ENCODE peak calls at places on chromosomes 6 and 20, in eight cellular contexts. L, H, Z, Y, P, R, N and D are unnamed samples.
A peak's percentile ranks its signal among the peaks of the same experiment; 100 is the strongest.

GRCh38 chr6:37218501-37218900 is 39.1 kb upstream of the TBC1D22B start:
- DNase-seq in L (no peak), H (no peak), Z (no peak), Y (no peak), P (no peak), R (no peak), N (no peak), D (no peak)

GRCh38 chr6:501891-502601 is 110.5 kb downstream of the IRF4 start:
- DNase-seq in L (no peak), H (no peak), Z (no peak), Y (no peak), P (no peak), R (no peak), N (no peak), D (no peak)

GRCh38 chr6:124459268-124459667 is 503.0 kb upstream of the RNF217 start:
- DNase-seq in L (no peak), H (no peak), Z (no peak), Y (no peak), P (no peak), R (no peak), N (no peak), D (no peak)

GRCh38 chr6:10555625-10556309 is 34.6 kb downstream of the GCNT2 start:
- DNase-seq in L (peak; percentile 60), H (no peak), Z (no peak), Y (no peak), P (peak; percentile 84), R (peak; percentile 35), N (peak; percentile 91), D (no peak)

GRCh38 chr6:11236915-11237314 is 4.4 kb upstream of the NEDD9 start:
- DNase-seq in L (no peak), H (no peak), Z (no peak), Y (no peak), P (no peak), R (no peak), N (no peak), D (no peak)

GRCh38 chr6:38349795-38350194 is 289.9 kb downstream of the BTBD9 start:
- DNase-seq in L (no peak), H (no peak), Z (no peak), Y (no peak), P (no peak), R (no peak), N (no peak), D (peak; percentile 45)

GRCh38 chr6:107114872-107115694 is at the start of gene BEND3:
- DNase-seq in L (peak; percentile 34), H (no peak), Z (peak; percentile 66), Y (peak; percentile 40), P (peak; percentile 63), R (peak; percentile 63), N (peak; percentile 85), D (no peak)

GRCh38 chr6:118892248-118893094 is 1.5 kb upstream of the ASF1A start:
- DNase-seq in L (no peak), H (no peak), Z (peak; percentile 45), Y (no peak), P (no peak), R (no peak), N (no peak), D (no peak)

GRCh38 chr20:47501117-47501482 is 587 bp upstream of the NCOA3 start:
- DNase-seq in L (no peak), H (no peak), Z (no peak), Y (no peak), P (no peak), R (no peak), N (no peak), D (no peak)

GRCh38 chr6:33828764-33829731 is 25.2 kb upstream of the MLN start:
- DNase-seq in L (no peak), H (no peak), Z (no peak), Y (no peak), P (peak; percentile 80), R (peak; percentile 61), N (no peak), D (no peak)

GRCh38 chr6:100460650-100461204 is 4.0 kb downstream of the SIM1 start:
- DNase-seq in L (peak; percentile 64), H (no peak), Z (no peak), Y (no peak), P (no peak), R (no peak), N (no peak), D (no peak)
- TF ChIP-seq CTCF in L (peak; percentile 80), H (no peak), Z (peak; percentile 64), Y (peak; percentile 64), P (no peak), R (no peak), N (no peak), D (peak; percentile 8)

DNA sequence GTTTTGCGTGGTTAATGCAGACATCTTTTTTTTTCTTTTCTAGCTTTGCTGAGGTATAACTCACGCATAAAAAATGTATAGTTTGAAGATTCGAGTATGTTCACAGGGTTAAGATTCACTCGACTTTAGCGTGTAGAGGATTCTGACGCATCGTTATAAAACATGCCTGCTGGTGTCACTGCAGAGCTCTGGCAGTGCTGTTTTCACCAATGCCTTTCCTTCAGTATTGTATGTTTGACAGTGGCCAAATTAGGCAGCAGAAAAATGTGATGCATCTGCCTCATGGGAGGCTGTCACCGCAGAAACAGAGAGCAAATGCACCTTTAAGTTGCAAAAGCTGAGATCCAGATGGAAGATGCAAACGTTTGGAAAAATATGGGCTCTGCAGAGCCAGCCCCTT is 18.0 kb upstream of the SIRPB2 start:
- DNase-seq in L (peak; percentile 25), H (no peak), Z (peak; percentile 22), Y (no peak), P (no peak), R (no peak), N (no peak), D (no peak)
- TF ChIP-seq CTCF in L (peak; percentile 22), H (no peak), Z (peak; percentile 66), Y (peak; percentile 27), P (no peak), R (no peak), N (no peak), D (peak; percentile 13)

DNA sequence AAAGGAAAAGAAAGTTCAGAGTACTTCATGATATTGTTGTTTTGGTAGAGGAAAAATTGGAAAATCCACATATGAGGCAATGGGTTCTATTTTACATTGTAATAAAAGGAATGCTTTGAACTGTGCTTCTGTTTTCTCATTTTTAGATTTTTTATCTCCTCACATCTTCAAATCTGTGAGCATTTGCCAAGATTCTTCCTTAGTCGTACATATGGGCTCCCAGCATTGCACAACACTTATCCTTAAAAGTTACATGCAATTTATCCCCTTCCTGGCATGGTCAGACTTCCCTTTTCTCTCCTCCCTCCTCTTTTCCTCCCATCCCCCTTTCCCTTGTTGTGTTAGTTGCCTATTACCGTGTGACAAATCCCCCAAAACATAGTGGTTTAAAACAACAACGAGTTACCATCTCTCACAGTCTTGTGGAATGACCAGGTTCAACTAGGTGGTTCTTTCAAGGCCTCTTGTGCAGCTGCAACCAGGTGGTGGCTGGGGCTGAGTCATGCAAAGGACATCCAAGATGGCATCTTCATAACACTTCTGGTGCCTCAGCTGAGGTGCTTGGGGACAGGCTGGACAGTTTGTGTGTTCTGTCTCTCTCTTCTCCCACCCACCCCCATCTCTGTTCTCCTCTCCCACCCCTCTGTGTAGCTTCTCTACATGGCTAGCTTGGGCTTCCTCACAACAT is 68.7 kb downstream of the TXNDC5 start:
- DNase-seq in L (no peak), H (no peak), Z (no peak), Y (no peak), P (no peak), R (no peak), N (no peak), D (no peak)
- TF ChIP-seq CTCF in L (no peak), H (no peak), Z (no peak), Y (no peak), P (no peak), R (no peak), N (no peak), D (no peak)

DNA sequence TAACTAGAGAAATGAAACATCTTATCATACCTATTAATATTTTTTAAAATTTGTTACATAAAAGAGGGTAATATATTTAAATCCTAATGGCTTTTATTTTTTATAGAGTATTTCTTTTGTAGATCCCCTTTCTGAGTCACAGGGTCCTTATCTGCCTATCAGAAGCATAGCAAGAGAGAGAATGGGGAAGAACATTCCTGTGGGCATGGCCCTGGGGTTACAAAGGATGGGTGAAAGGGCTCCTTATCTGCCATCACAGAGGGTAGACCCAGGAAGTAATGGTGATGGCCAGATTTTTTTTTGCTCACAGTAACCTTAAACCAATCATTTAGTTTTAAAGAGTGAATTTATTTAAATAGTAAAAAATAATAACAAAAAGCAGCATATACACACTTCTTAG is 582.1 kb upstream of the HTR1E start:
- DNase-seq in L (no peak), H (no peak), Z (no peak), Y (no peak), P (no peak), R (no peak), N (no peak), D (no peak)
- TF ChIP-seq CTCF in L (no peak), H (no peak), Z (no peak), Y (no peak), P (no peak), R (no peak), N (no peak), D (no peak)

GRCh38 chr20:60224914-60225313 is 266.7 kb downstream of the CDH26 start:
- DNase-seq in L (peak; percentile 30), H (no peak), Z (peak; percentile 41), Y (no peak), P (no peak), R (no peak), N (peak; percentile 54), D (no peak)
- TF ChIP-seq CTCF in L (peak; percentile 58), H (no peak), Z (peak; percentile 80), Y (peak; percentile 56), P (no peak), R (no peak), N (no peak), D (peak; percentile 39)

GRCh38 chr20:45118028-45118427 is 3.1 kb upstream of the WFDC5 start:
- DNase-seq in L (no peak), H (no peak), Z (no peak), Y (no peak), P (no peak), R (no peak), N (no peak), D (no peak)
- TF ChIP-seq CTCF in L (no peak), H (no peak), Z (peak; percentile 45), Y (no peak), P (no peak), R (no peak), N (no peak), D (no peak)